ENCODE peak calls at places on chromosome 5, in eight cellular contexts. C is suprapubic skin, I is stomach, U is A549, V is K562, Q is SK-N-SH, R is sigmoid colon, A is tibial nerve. B is an unnamed sample.

GRCh38 chr5:33271606-33272005 is 169.2 kb upstream of the TARS1 start:
- DNase-seq in C (no peak), Q (no peak), U (no peak), R (no peak), V (no peak), A (no peak), I (no peak), B (no peak)

GRCh38 chr5:74974451-74975089 is 77.8 kb downstream of the GCNT4 start:
- DNase-seq in R (no peak), C (no peak), I (no peak), Q (no peak), A (no peak), U (no peak), V (no peak), B (no peak)

GRCh38 chr5:120160120-120160895 is 303.8 kb upstream of the PRR16 start:
- DNase-seq in I (no peak), R (no peak), V (no peak), Q (no peak), A (no peak), U (peak), C (no peak), B (no peak)

GRCh38 chr5:96247097-96247675 is 185.9 kb downstream of the PCSK1 start:
- DNase-seq in A (no peak), Q (no peak), U (no peak), R (no peak), I (peak), V (no peak), C (no peak), B (peak)

GRCh38 chr5:173925449-173926071 is 37.4 kb downstream of the CPEB4 start:
- DNase-seq in A (no peak), V (peak), R (no peak), U (peak), I (no peak), Q (no peak), C (no peak), B (peak)

GRCh38 chr5:115543365-115543700 is 1.2 kb downstream of the FEM1C start:
- DNase-seq in V (no peak), U (no peak), Q (no peak), R (no peak), I (no peak), C (no peak), A (no peak), B (no peak)

GRCh38 chr5:54733101-54733500 is 215.5 kb downstream of the SNX18 start:
- DNase-seq in U (no peak), V (no peak), A (no peak), Q (no peak), R (no peak), C (no peak), I (no peak), B (no peak)

GRCh38 chr5:72661405-72661804 is 154.2 kb upstream of the ZNF366 start:
- DNase-seq in C (no peak), Q (no peak), A (no peak), U (peak), R (no peak), V (no peak), I (no peak), B (no peak)

GRCh38 chr5:132428147-132428482 is 58.6 kb downstream of the SLC22A5 start:
- DNase-seq in A (no peak), Q (no peak), U (no peak), R (no peak), V (no peak), C (no peak), I (no peak), B (no peak)

GRCh38 chr5:124923131-124923530 is 176.7 kb upstream of the ZNF608 start:
- DNase-seq in V (no peak), A (no peak), U (no peak), I (no peak), Q (no peak), R (no peak), C (no peak), B (peak)

GRCh38 chr5:154311362-154311761 is 120.8 kb downstream of the GALNT10 start:
- DNase-seq in I (no peak), A (no peak), U (no peak), Q (no peak), R (no peak), V (no peak), C (no peak), B (peak)

GRCh38 chr5:10451137-10451824 is 9.6 kb downstream of the ROPN1L start:
- DNase-seq in C (no peak), I (no peak), Q (no peak), A (no peak), V (no peak), U (no peak), R (no peak), B (peak)

GRCh38 chr5:9775339-9775738 is 145.2 kb upstream of the TAS2R1 start:
- DNase-seq in U (no peak), V (no peak), I (no peak), Q (no peak), C (no peak), R (no peak), A (no peak), B (no peak)

GRCh38 chr5:122267195-122267594 is 44.8 kb upstream of the SNCAIP start:
- DNase-seq in I (no peak), U (no peak), R (no peak), A (no peak), C (no peak), Q (no peak), V (no peak), B (no peak)

GRCh38 chr5:154197801-154198461 is 7.4 kb downstream of the GALNT10 start:
- DNase-seq in V (no peak), U (peak), Q (no peak), C (no peak), R (no peak), A (no peak), I (peak), B (peak)

GRCh38 chr5:118628672-118629354 is 359.5 kb downstream of the DTWD2 start:
- DNase-seq in U (no peak), I (no peak), V (no peak), R (no peak), C (no peak), A (no peak), Q (no peak), B (no peak)

DNA sequence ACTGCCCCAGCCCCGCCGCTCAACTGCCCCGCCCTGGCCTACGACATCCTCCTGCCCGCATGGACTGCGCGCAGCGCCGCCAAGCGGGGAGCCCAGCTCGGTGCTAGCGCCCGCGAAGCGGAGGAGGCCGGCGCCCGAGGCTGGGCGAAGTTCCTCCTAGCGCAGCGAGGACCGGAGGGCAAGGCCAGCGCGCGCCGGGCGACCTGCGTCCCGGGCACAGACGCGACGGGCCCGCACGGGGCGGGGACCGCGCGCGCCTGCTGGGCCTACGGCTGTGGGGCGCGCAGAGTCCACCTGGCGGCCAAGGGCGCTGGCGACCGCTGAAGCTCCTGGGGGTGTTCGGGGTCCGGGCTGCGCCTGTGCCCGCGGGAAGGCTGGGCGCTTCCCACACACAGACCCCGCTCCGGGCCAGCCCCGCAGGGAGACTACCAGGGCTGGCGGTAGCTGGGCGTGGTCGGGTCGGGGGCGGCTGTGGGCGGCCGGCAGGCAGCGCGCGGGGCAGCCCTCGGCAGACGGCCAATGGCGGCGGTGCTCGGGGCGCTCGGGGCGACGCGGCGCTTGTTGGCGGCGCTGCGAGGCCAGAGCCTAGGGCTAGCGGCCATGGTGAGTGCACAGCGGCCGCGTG is at the start of gene PCBD2:
- DNase-seq in I (peak), A (peak), C (peak), U (peak), R (peak), Q (peak), V (peak), B (peak)
- TF ChIP-seq CTCF in I (peak), A (peak), C (peak), U (peak), R (peak), Q (peak), V (peak), B (peak)

GRCh38 chr5:137646761-137647160 is 89.1 kb downstream of the KLHL3 start:
- DNase-seq in V (no peak), R (no peak), C (no peak), I (no peak), U (no peak), A (no peak), Q (no peak), B (no peak)

GRCh38 chr5:137651022-137651421 is 84.9 kb downstream of the KLHL3 start:
- DNase-seq in Q (no peak), R (no peak), C (no peak), I (no peak), V (no peak), U (no peak), A (no peak), B (no peak)

GRCh38 chr5:137647401-137647800 is 88.5 kb downstream of the KLHL3 start:
- DNase-seq in I (no peak), A (no peak), U (no peak), C (no peak), V (no peak), R (no peak), Q (no peak), B (no peak)

GRCh38 chr5:137648361-137648760 is 87.5 kb downstream of the KLHL3 start:
- DNase-seq in C (no peak), V (no peak), I (no peak), A (no peak), R (no peak), U (no peak), Q (no peak), B (no peak)

GRCh38 chr5:137649228-137649890 is 86.5 kb downstream of the KLHL3 start:
- DNase-seq in V (no peak), I (no peak), R (no peak), Q (no peak), U (no peak), A (no peak), C (no peak), B (peak)
- TF ChIP-seq EP300 in V (no peak), I (no peak), R (no peak), Q (no peak), U (no peak), A (no peak), C (no peak), B (no peak)

DNA sequence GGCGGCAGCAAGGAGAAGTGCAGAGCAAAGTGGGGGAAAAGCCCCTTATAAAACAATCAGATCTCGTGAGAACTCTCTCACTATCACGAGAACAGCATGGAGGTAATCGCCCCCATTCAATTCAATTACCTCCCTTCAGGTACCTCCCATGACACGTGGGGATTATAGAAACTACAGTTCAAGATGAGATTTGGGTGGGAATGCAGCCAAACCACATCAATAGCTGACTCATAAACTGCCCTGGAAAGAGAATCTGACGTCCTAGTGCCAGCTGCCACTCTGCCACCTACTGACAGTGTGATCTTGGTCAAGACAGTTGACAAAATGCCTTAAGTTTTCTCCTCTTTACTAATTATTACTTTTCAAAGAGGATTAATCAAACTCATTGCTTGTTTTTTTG is 128.3 kb downstream of the GPBP1 start:
- DNase-seq in Q (no peak), U (peak), A (no peak), V (no peak), I (peak), C (no peak), R (no peak), B (no peak)
- TF ChIP-seq CTCF in Q (peak), U (peak), A (no peak), V (no peak), I (no peak), C (no peak), R (no peak), B (no peak)

GRCh38 chr5:175238326-175238725 is 205.7 kb downstream of the DRD1 start:
- DNase-seq in U (no peak), R (no peak), C (no peak), I (no peak), V (no peak), Q (no peak), A (no peak), B (no peak)

GRCh38 chr5:175236176-175236575 is 207.8 kb downstream of the DRD1 start:
- DNase-seq in R (no peak), Q (no peak), U (no peak), C (no peak), I (no peak), V (no peak), A (no peak), B (no peak)

GRCh38 chr5:175230299-175230698 is 213.7 kb downstream of the DRD1 start:
- DNase-seq in R (no peak), I (no peak), V (no peak), C (no peak), U (no peak), Q (no peak), A (no peak), B (no peak)

DNA sequence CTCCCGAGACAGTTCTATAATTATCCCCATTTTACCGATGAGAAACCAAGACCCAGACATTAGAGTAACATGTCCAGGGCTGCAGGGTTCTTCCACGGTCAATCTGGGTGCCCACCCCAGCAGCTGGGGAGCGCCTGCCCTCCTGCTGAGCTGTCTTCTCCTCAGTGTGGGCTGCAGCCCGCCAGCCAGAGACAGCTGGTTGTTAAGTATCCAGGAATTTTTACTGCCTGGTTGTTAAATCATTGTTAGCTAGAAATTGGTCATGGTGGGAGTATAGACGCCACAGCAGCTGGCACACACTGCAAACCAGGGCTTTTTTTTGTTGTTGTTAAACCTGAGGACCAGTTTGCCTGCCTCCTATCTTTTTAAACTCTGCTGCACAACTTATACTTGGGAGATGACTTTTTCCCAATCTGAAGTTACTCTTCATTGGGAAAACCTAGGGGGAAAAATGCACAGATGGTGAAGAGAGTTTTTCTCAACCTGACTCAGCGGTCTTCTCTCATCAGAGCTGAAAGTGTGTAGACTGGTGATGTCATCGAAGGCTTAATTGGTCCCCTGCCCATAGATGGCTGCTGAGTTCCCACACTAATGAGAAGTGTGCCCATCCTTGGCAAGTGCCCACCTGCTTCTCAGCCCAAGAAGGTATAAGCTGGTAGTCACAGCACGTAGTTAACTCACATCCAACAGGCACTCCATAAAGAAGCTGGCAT is 208.6 kb downstream of the DRD1 start:
- DNase-seq in U (no peak), C (no peak), V (no peak), A (no peak), R (no peak), Q (no peak), I (no peak), B (peak)
- TF ChIP-seq EP300 in U (no peak), C (no peak), V (no peak), A (no peak), R (no peak), Q (no peak), I (no peak), B (no peak)

GRCh38 chr5:142795246-142795645 is 25.1 kb downstream of the ARHGAP26 start:
- DNase-seq in R (no peak), V (no peak), A (no peak), U (no peak), C (no peak), Q (no peak), I (no peak), B (no peak)

GRCh38 chr5:142792865-142793232 is 22.7 kb downstream of the ARHGAP26 start:
- DNase-seq in C (no peak), I (no peak), U (no peak), Q (no peak), A (no peak), V (no peak), R (no peak), B (no peak)

GRCh38 chr5:142796492-142797109 is 26.4 kb downstream of the ARHGAP26 start:
- DNase-seq in I (no peak), Q (no peak), V (no peak), C (no peak), R (no peak), U (no peak), A (no peak), B (no peak)

GRCh38 chr5:142792012-142792864 is 22.1 kb downstream of the ARHGAP26 start:
- DNase-seq in R (no peak), A (no peak), U (no peak), V (no peak), C (no peak), Q (no peak), I (no peak), B (no peak)

DNA sequence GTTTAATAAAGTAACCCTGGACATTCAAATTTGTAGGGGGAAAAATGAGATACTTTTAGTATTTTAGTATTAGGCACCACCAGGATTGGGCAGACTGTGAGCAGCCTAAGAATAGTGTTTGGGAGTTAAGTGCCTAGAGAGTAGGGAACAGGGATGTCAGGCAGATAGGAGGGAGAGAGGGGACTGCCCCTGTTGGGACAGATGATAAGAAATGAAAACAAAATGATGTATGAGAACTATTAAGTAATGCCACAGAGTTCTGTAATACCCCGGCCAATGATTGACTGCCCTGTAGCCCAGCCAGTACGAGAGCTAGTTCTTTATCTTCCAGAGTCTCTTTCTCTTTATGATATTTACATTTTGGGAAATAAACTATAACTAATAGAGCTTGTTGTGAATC is 24.4 kb downstream of the ARHGAP26 start:
- DNase-seq in C (no peak), R (no peak), U (no peak), Q (no peak), I (no peak), V (no peak), A (no peak), B (no peak)
- TF ChIP-seq CTCF in C (no peak), R (no peak), U (no peak), Q (no peak), I (no peak), V (no peak), A (no peak), B (no peak)

GRCh38 chr5:135033026-135033861 is 784 bp downstream of the PITX1 start:
- DNase-seq in V (peak), A (no peak), R (no peak), C (no peak), Q (peak), I (peak), U (peak), B (no peak)
- TF ChIP-seq EP300 in V (no peak), A (no peak), R (no peak), C (no peak), Q (no peak), I (no peak), U (no peak), B (no peak)

GRCh38 chr5:102975040-102975439 is 144.9 kb downstream of the GIN1 start:
- DNase-seq in U (no peak), I (no peak), R (no peak), A (no peak), V (no peak), C (no peak), Q (no peak), B (no peak)

GRCh38 chr5:102975457-102976182 is 144.3 kb downstream of the GIN1 start:
- DNase-seq in C (no peak), R (no peak), V (no peak), Q (no peak), A (no peak), I (no peak), U (no peak), B (no peak)

GRCh38 chr5:102974177-102974576 is 145.8 kb downstream of the GIN1 start:
- DNase-seq in A (no peak), R (no peak), C (no peak), I (no peak), V (no peak), U (no peak), Q (no peak), B (no peak)

GRCh38 chr5:102971693-102972293 is 148.1 kb downstream of the GIN1 start:
- DNase-seq in A (no peak), I (no peak), R (no peak), Q (no peak), C (no peak), U (peak), V (no peak), B (no peak)
- TF ChIP-seq CTCF in A (peak), I (no peak), R (peak), Q (peak), C (no peak), U (peak), V (no peak), B (peak)